ENCODE peak calls at places on chromosomes 11 and 22, in five cellular contexts. X is RWPE1, W is cardiac fibroblast, B is K562, G is uterus. Q is an unnamed sample.

GRCh38 chr11:342328-342727 is 21.7 kb upstream of the IFITM3 start:
- DNase-seq in W (no peak), B (no peak), X (no peak), G (no peak), Q (no peak)

GRCh38 chr11:18749681-18750319 is 23.8 kb upstream of the IGSF22 start:
- DNase-seq in B (no peak), X (peak; percentile 60), W (peak; percentile 71), G (no peak), Q (peak; percentile 65)

GRCh38 chr11:69290791-69291190 is 3.2 kb upstream of the MYEOV start:
- DNase-seq in B (no peak), G (no peak), W (no peak), X (no peak), Q (no peak)

GRCh38 chr11:118602331-118602730 is 5.1 kb upstream of the PHLDB1 start:
- DNase-seq in G (peak; percentile 59), B (no peak), W (no peak), X (no peak), Q (no peak)

GRCh38 chr22:41140365-41140957 is 48.1 kb downstream of the EP300 start:
- DNase-seq in G (no peak), X (no peak), B (no peak), W (no peak), Q (no peak)

GRCh38 chr22:37293172-37293571 is 10.9 kb downstream of the CYTH4 start:
- DNase-seq in G (no peak), W (no peak), B (no peak), X (no peak), Q (no peak)

GRCh38 chr11:2466069-2466801 is 21.4 kb downstream of the KCNQ1 start:
- DNase-seq in G (no peak), W (no peak), B (no peak), X (no peak), Q (no peak)

GRCh38 chr22:19880786-19881569 is 26.3 kb upstream of the GNB1L start:
- DNase-seq in W (peak; percentile 98), G (peak; percentile 27), B (peak; percentile 90), X (peak; percentile 90), Q (peak; percentile 95)

GRCh38 chr11:84291996-84292395 is 1005.8 kb upstream of the CCDC90B start:
- DNase-seq in X (no peak), G (no peak), B (no peak), W (peak; percentile 53), Q (no peak)

GRCh38 chr22:46969491-46969890 is 207.0 kb downstream of the TBC1D22A start:
- DNase-seq in W (no peak), X (no peak), B (no peak), G (no peak), Q (no peak)

GRCh38 chr22:38273135-38273761 is 438 bp upstream of the TMEM184B start:
- DNase-seq in W (peak; percentile 43), G (no peak), B (no peak), X (no peak), Q (no peak)

GRCh38 chr22:49768961-49769690 is 58.5 kb downstream of the BRD1 start:
- DNase-seq in G (no peak), X (no peak), B (no peak), W (peak; percentile 39), Q (peak; percentile 7)

GRCh38 chr11:66912963-66913362 is 45.2 kb downstream of the PC start:
- DNase-seq in X (no peak), B (no peak), W (no peak), G (no peak), Q (no peak)

GRCh38 chr22:35736701-35737100 is 19.0 kb downstream of the APOL5 start:
- DNase-seq in B (no peak), X (no peak), G (no peak), W (no peak), Q (no peak)

GRCh38 chr11:84800755-84801346 is 826.3 kb downstream of the DLG2 start:
- DNase-seq in W (peak; percentile 71), G (no peak), B (no peak), X (peak; percentile 9), Q (peak; percentile 19)

GRCh38 chr11:110712643-110713468 is 619 bp upstream of the ARHGAP20 start:
- DNase-seq in B (no peak), X (no peak), W (peak; percentile 53), G (peak; percentile 17), Q (no peak)

GRCh38 chr11:41273908-41274307 is 185.5 kb downstream of the LRRC4C start:
- DNase-seq in G (no peak), W (no peak), B (no peak), X (no peak), Q (no peak)

GRCh38 chr22:39327995-39328754 is 8.8 kb upstream of the RPL3 start:
- DNase-seq in G (no peak), W (no peak), B (no peak), X (no peak), Q (no peak)

GRCh38 chr11:27211370-27212127 is 151.5 kb downstream of the CCDC34 start:
- DNase-seq in G (no peak), W (peak; percentile 25), B (peak; percentile 43), X (no peak), Q (no peak)
- TF ChIP-seq CTCF in G (no peak), W (peak; percentile 55), B (peak; percentile 74), X (no peak), Q (peak; percentile 74)

GRCh38 chr11:24155792-24156191 is 341.1 kb upstream of the LUZP2 start:
- DNase-seq in B (no peak), X (no peak), G (no peak), W (no peak), Q (no peak)

GRCh38 chr11:24153337-24153736 is 343.5 kb upstream of the LUZP2 start:
- DNase-seq in W (no peak), B (no peak), G (no peak), X (no peak), Q (no peak)
- TF ChIP-seq CTCF in W (no peak), B (no peak), G (no peak), X (no peak), Q (no peak)

DNA sequence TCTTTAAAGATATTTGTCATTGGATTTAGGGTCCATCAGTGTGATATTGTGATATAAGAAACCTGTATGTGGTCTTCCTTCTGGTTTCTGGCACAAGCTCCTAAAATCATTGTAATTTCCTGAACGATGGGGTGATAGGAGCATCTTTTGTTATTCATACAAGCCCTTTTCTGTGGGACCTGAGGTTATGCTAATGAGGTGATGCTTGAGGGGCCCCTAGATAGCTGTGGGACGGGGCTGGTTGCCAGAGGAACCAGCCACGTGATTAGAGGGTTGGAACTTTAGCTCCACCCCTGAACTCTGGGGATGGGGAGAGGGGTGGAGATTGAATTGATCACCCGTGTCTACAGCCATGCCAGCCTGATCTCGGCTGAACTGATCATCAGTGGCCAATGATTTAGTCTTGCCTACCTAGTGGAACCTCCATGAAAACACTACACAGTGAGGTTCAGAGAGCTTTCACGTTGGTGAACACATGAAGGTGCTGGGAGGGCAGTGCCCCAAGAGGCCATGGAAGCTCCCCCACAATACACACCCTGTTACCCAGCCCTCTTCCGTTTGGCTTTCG is 62.8 kb downstream of the BCR start:
- DNase-seq in G (no peak), X (no peak), B (peak; percentile 96), W (no peak), Q (no peak)
- TF ChIP-seq CTCF in G (no peak), X (no peak), B (no peak), W (no peak), Q (no peak)

DNA sequence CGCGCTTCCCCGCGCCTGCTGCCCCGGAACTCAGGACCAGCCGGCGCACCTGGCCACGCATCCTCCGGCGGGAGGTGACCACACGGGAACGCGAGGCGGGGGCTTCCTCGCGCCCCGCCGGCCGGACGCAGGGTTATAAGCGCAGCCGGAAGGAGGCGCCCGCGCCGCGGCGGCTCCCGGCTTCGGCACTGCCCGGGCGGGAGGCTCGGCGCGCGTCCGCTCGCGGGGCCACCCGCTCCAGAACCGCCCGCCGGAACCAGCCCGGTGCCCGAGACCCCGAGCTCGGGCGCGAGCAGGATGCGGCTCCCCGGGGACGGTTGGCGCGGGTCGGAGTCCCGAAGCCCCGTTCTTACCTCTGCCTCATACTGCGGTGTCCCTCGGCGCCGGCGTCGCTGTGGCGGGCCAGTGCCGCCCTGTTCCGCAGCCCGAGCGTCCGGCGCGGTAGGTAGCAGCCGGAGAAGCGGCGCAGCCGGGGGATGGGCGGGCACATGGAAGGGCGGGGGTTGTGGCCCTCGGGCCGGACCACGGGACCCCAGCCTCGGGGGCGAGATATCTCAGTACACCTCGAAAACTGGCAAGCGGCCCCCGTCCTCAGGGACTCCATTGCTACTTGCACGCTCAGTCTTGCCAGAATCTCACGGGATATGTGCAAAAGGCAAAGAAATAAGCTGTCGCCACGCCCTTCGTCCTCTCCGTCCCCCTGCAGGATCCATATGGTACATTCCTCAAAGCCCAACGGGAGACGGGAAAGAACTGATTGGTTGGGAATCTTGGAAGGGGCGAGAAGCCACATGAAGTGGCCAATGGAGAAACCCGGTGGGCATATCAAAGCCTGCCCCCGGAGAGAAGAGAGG is 23.1 kb downstream of the MICAL3 start:
- DNase-seq in B (peak; percentile 99), G (peak; percentile 87), W (peak; percentile 99), X (peak; percentile 98), Q (peak; percentile 96)
- TF ChIP-seq CTCF in B (peak; percentile 55), G (peak; percentile 47), W (peak; percentile 20), X (peak; percentile 76), Q (peak; percentile 68)

DNA sequence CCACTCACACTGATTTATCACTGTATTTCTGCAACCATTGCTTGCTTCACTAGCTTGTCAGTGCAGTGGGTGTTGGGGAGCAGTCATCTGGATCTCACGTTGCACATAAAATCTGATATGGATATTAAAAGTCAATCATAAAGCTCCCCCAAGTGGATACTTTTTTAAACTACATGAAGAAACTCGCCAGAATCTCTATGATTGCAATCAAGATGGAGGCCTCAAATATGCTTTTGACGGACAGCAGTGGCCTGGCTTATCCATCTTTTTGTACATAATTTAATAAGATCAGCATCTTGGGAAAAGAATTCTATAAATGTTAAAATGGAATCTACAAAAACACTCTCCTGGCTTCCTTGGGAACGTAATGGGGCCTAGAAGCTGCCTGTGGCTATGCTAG is 137.7 kb downstream of the WT1 start:
- DNase-seq in W (peak; percentile 69), G (no peak), X (peak; percentile 54), B (peak; percentile 31), Q (peak; percentile 56)
- TF ChIP-seq CTCF in W (peak; percentile 29), G (peak; percentile 19), X (peak; percentile 38), B (no peak), Q (peak; percentile 70)